ENCODE peak calls at places on chromosome 17, in four cellular contexts. A is GM12878, K is HepG2, P is H1. E is an unnamed sample.

GRCh38 chr17:4509923-4510614 is 11.4 kb downstream of the SPNS2 start:
- DNase-seq in A (no peak), K (no peak), P (no peak), E (no peak)

GRCh38 chr17:7261377-7262191 is 694 bp downstream of the CLDN7 start:
- DNase-seq in A (no peak), K (no peak), P (peak), E (no peak)

GRCh38 chr17:73647331-73647730 is 3.1 kb upstream of the SDK2 start:
- DNase-seq in A (no peak), K (no peak), P (no peak), E (no peak)

GRCh38 chr17:78154903-78155811 is 9.0 kb downstream of the C17orf99 start:
- DNase-seq in A (peak), K (no peak), P (no peak), E (no peak)

GRCh38 chr17:6435968-6436367 is 1.0 kb upstream of the AIPL1 start:
- DNase-seq in A (no peak), K (peak), P (peak), E (peak)

GRCh38 chr17:5701371-5701770 is 117.1 kb upstream of the NLRP1 start:
- DNase-seq in A (no peak), K (no peak), P (no peak), E (no peak)

GRCh38 chr17:18963126-18964017 is 11.4 kb downstream of the SLC5A10 start:
- DNase-seq in A (no peak), K (no peak), P (no peak), E (no peak)

GRCh38 chr17:50203086-50203485 is 1.7 kb upstream of the COL1A1 start:
- DNase-seq in A (no peak), K (no peak), P (no peak), E (no peak)

GRCh38 chr17:68053237-68054030 is 17.9 kb downstream of the KPNA2 start:
- DNase-seq in A (no peak), K (no peak), P (no peak), E (no peak)

GRCh38 chr17:58968662-58969061 is 138.0 kb downstream of the TRIM37 start:
- DNase-seq in A (no peak), K (no peak), P (no peak), E (no peak)

GRCh38 chr17:1714488-1714979 is 4.4 kb upstream of the TLCD2 start:
- DNase-seq in A (no peak), K (peak), P (peak), E (peak)

GRCh38 chr17:40596261-40596919 is 31.1 kb upstream of the CCR7 start:
- DNase-seq in A (peak), K (peak), P (no peak), E (peak)

GRCh38 chr17:60598001-60598736 is 1.8 kb upstream of the PPM1D start:
- DNase-seq in A (no peak), K (no peak), P (no peak), E (no peak)

GRCh38 chr17:4256952-4257351 is 6.8 kb downstream of the ANKFY1 start:
- DNase-seq in A (no peak), K (no peak), P (no peak), E (no peak)

GRCh38 chr17:18966831-18967624 is 15.1 kb downstream of the SLC5A10 start:
- DNase-seq in A (no peak), K (no peak), P (peak), E (no peak)

GRCh38 chr17:43423777-43424455 is 25.1 kb downstream of the ARL4D start:
- DNase-seq in A (no peak), K (no peak), P (no peak), E (no peak)

GRCh38 chr17:43416998-43417891 is 18.5 kb downstream of the ARL4D start:
- DNase-seq in A (no peak), K (no peak), P (no peak), E (no peak)

DNA sequence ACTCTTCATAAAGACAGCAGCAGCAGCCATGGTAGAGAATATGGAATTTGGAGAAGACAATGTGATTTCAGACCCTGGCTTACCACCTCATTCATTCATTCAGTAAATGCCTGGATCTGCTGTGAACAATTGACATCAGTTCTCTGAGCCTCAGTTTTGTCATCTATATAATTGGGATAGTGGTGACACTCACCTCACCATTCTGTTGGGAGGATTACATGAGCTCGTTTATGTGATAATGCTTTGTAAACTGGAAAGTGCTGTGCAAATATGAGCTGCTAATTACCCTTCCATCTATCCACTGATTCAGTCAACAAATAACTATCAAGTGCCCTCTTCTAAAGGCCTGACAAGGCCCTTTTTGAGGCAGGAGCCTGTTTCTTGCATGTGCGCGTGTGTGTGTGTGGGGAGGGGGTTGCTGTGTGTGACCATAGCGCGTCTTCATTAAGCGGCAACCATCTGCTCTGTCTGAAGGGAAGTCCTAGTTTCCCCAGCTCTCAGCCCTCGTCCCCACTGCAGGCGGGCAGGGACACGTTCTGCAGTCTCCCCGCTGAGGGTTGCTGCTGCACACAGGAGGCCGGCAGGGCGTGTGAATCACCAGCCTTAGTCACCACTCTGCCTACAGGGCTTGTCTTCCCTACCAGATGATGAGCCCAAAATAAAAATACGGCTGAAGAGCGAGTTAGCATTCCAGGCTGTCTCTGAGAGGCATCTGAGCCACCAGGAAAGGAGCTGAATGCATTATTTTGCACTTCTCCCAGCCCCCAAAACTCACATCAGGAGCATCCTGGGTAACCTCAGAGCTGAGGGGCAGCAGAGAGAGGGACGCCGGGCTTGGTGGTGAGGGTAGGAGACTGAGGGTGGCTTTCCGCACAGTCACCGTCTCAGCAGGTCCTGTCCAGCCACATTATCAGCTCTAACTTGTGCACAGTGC is 19.9 kb downstream of the ARL4D start:
- DNase-seq in A (no peak), K (peak), P (no peak), E (peak)
- TF ChIP-seq BRCA1 in A (no peak), K (no peak), P (no peak), E (no peak)

GRCh38 chr17:43545383-43545632 is 832 bp downstream of the ETV4 start:
- DNase-seq in A (no peak), K (no peak), P (peak), E (no peak)
- TF ChIP-seq BRCA1 in A (no peak), K (no peak), P (no peak), E (no peak)

DNA sequence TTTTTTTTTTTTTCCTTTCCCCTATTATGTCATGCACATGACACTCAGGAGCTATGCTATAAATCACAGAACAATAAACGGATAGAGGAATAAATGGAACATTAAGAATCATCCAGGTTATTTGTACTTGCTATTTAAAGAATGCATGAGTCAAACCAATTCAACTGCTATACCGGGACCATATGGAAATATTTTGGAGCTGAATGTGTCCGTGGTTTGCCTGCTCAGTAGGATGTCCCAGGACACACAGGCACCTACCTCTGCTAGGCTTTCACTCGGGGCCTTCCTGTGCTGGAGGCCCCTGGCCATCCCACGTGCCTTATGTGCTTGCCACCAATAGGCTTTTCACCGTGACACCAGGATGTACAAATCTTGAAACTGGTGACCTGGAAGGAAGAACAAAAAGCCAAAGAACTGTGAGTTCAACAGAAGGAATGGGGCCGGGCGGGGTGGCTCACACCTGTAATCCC is 15.3 kb upstream of the SEC14L1 start:
- DNase-seq in A (no peak), K (peak), P (no peak), E (no peak)
- TF ChIP-seq BRCA1 in A (no peak), K (no peak), P (no peak), E (no peak)

GRCh38 chr17:31513731-31514427 is 122.4 kb downstream of the RAB11FIP4 start:
- DNase-seq in A (no peak), K (no peak), P (no peak), E (no peak)
- TF ChIP-seq BRCA1 in A (no peak), K (no peak), P (no peak), E (no peak)

GRCh38 chr17:32288600-32288999 is 23.0 kb downstream of the RHBDL3 start:
- DNase-seq in A (no peak), K (no peak), P (no peak), E (no peak)
- TF ChIP-seq BRCA1 in A (no peak), K (no peak), P (no peak), E (no peak)

GRCh38 chr17:82228842-82229685 is at the start of gene SLC16A3:
- DNase-seq in A (no peak), K (no peak), P (peak), E (no peak)
- TF ChIP-seq BRCA1 in A (no peak), K (no peak), P (no peak), E (no peak)

E was measured in K562.